ENCODE peak calls at places on chromosomes 6 and 20, in six cellular contexts. One of them, this sample, is unnamed.

GRCh38 chr20:25629816-25630499 is 6.1 kb upstream of the NANP start:
- DNase-seq in psoas muscle: no peak
- DNase-seq in pancreas: no peak
- DNase-seq in GM12878: no peak
- DNase-seq in endothelial cell: no peak
- DNase-seq in HFFc6: peak; percentile 60
- DNase-seq in this sample: no peak

GRCh38 chr20:1336699-1337387 is 7.9 kb upstream of the SDCBP2 start:
- DNase-seq in psoas muscle: peak; percentile 77
- DNase-seq in pancreas: peak; percentile 56
- DNase-seq in GM12878: no peak
- DNase-seq in endothelial cell: no peak
- DNase-seq in HFFc6: no peak
- DNase-seq in this sample: no peak

GRCh38 chr6:148885154-148885870 is 138.5 kb downstream of the UST start:
- DNase-seq in psoas muscle: no peak
- DNase-seq in pancreas: no peak
- DNase-seq in GM12878: no peak
- DNase-seq in endothelial cell: no peak
- DNase-seq in HFFc6: peak; percentile 65
- DNase-seq in this sample: no peak

GRCh38 chr20:62900692-62901584 is 25.4 kb downstream of the DIDO1 start:
- DNase-seq in psoas muscle: no peak
- DNase-seq in pancreas: peak; percentile 45
- DNase-seq in GM12878: no peak
- DNase-seq in endothelial cell: peak; percentile 43
- DNase-seq in HFFc6: no peak
- DNase-seq in this sample: peak; percentile 82

GRCh38 chr6:155314773-155315515 is 660 bp upstream of the TFB1M start:
- DNase-seq in psoas muscle: peak; percentile 59
- DNase-seq in pancreas: peak; percentile 65
- DNase-seq in GM12878: peak; percentile 85
- DNase-seq in endothelial cell: no peak
- DNase-seq in HFFc6: peak; percentile 92
- DNase-seq in this sample: peak; percentile 65

GRCh38 chr6:151765444-151765886 is 42.0 kb upstream of the ESR1 start:
- DNase-seq in psoas muscle: no peak
- DNase-seq in pancreas: peak; percentile 39
- DNase-seq in GM12878: no peak
- DNase-seq in endothelial cell: peak; percentile 68
- DNase-seq in HFFc6: peak; percentile 86
- DNase-seq in this sample: peak; percentile 45

GRCh38 chr20:39800548-39800947 is 838.4 kb downstream of the DHX35 start:
- DNase-seq in psoas muscle: peak; percentile 58
- DNase-seq in pancreas: no peak
- DNase-seq in GM12878: peak; percentile 26
- DNase-seq in endothelial cell: no peak
- DNase-seq in HFFc6: no peak
- DNase-seq in this sample: no peak

GRCh38 chr20:45861157-45862075 is 4.0 kb downstream of the ZSWIM3 start:
- DNase-seq in psoas muscle: no peak
- DNase-seq in pancreas: no peak
- DNase-seq in GM12878: no peak
- DNase-seq in endothelial cell: no peak
- DNase-seq in HFFc6: no peak
- DNase-seq in this sample: no peak

GRCh38 chr6:105911106-105911629 is 175.0 kb upstream of the PRDM1 start:
- DNase-seq in psoas muscle: no peak
- DNase-seq in pancreas: no peak
- DNase-seq in GM12878: no peak
- DNase-seq in endothelial cell: no peak
- DNase-seq in HFFc6: no peak
- DNase-seq in this sample: no peak

GRCh38 chr20:63703976-63704748 is 3.6 kb downstream of the ARFRP1 start:
- DNase-seq in psoas muscle: no peak
- DNase-seq in pancreas: no peak
- DNase-seq in GM12878: no peak
- DNase-seq in endothelial cell: no peak
- DNase-seq in HFFc6: no peak
- DNase-seq in this sample: no peak

GRCh38 chr20:47198254-47198671 is 158.2 kb downstream of the ZMYND8 start:
- DNase-seq in psoas muscle: no peak
- DNase-seq in pancreas: no peak
- DNase-seq in GM12878: peak; percentile 27
- DNase-seq in endothelial cell: no peak
- DNase-seq in HFFc6: peak; percentile 8
- DNase-seq in this sample: no peak

GRCh38 chr20:38208088-38208487 is 43.0 kb upstream of the TGM2 start:
- DNase-seq in psoas muscle: no peak
- DNase-seq in pancreas: no peak
- DNase-seq in GM12878: no peak
- DNase-seq in endothelial cell: no peak
- DNase-seq in HFFc6: no peak
- DNase-seq in this sample: no peak

GRCh38 chr20:52031206-52031573 is 160.4 kb downstream of the ZFP64 start:
- DNase-seq in psoas muscle: no peak
- DNase-seq in pancreas: no peak
- DNase-seq in GM12878: no peak
- DNase-seq in endothelial cell: no peak
- DNase-seq in HFFc6: peak; percentile 0
- DNase-seq in this sample: no peak

GRCh38 chr6:169964440-169965212 is 213.2 kb downstream of the ERMARD start:
- DNase-seq in psoas muscle: no peak
- DNase-seq in pancreas: no peak
- DNase-seq in GM12878: no peak
- DNase-seq in endothelial cell: no peak
- DNase-seq in HFFc6: no peak
- DNase-seq in this sample: no peak

GRCh38 chr6:12232339-12232738 is 57.8 kb upstream of the EDN1 start:
- DNase-seq in psoas muscle: no peak
- DNase-seq in pancreas: no peak
- DNase-seq in GM12878: peak; percentile 21
- DNase-seq in endothelial cell: no peak
- DNase-seq in HFFc6: peak; percentile 32
- DNase-seq in this sample: no peak

GRCh38 chr6:110728501-110728900 is 86.8 kb downstream of the CDK19 start:
- DNase-seq in psoas muscle: no peak
- DNase-seq in pancreas: no peak
- DNase-seq in GM12878: no peak
- DNase-seq in endothelial cell: no peak
- DNase-seq in HFFc6: no peak
- DNase-seq in this sample: no peak

GRCh38 chr20:14775778-14776177 is 438.4 kb upstream of the FLRT3 start:
- DNase-seq in psoas muscle: peak; percentile 25
- DNase-seq in pancreas: peak; percentile 27
- DNase-seq in GM12878: no peak
- DNase-seq in endothelial cell: no peak
- DNase-seq in HFFc6: no peak
- DNase-seq in this sample: peak; percentile 71

GRCh38 chr20:45044084-45044573 is 56.8 kb downstream of the KCNS1 start:
- DNase-seq in psoas muscle: no peak
- DNase-seq in pancreas: peak; percentile 40
- DNase-seq in GM12878: no peak
- DNase-seq in endothelial cell: peak; percentile 24
- DNase-seq in HFFc6: peak; percentile 78
- DNase-seq in this sample: peak; percentile 77

GRCh38 chr6:42091718-42092023 is 41.3 kb downstream of the TAF8 start:
- DNase-seq in psoas muscle: no peak
- DNase-seq in pancreas: no peak
- DNase-seq in GM12878: no peak
- DNase-seq in endothelial cell: no peak
- DNase-seq in HFFc6: no peak
- DNase-seq in this sample: peak; percentile 53

GRCh38 chr20:59783020-59784010 is 150.1 kb downstream of the SYCP2 start:
- DNase-seq in psoas muscle: peak; percentile 35
- DNase-seq in pancreas: peak; percentile 32
- DNase-seq in GM12878: no peak
- DNase-seq in endothelial cell: peak; percentile 82
- DNase-seq in HFFc6: no peak
- DNase-seq in this sample: peak; percentile 45

GRCh38 chr20:38579219-38579618 is 1.8 kb upstream of the ADIG start:
- DNase-seq in psoas muscle: no peak
- DNase-seq in pancreas: no peak
- DNase-seq in GM12878: no peak
- DNase-seq in endothelial cell: no peak
- DNase-seq in HFFc6: no peak
- DNase-seq in this sample: no peak

GRCh38 chr6:11900662-11901598 is 111.2 kb upstream of the HIVEP1 start:
- DNase-seq in psoas muscle: no peak
- DNase-seq in pancreas: no peak
- DNase-seq in GM12878: no peak
- DNase-seq in endothelial cell: no peak
- DNase-seq in HFFc6: no peak
- DNase-seq in this sample: no peak

DNA sequence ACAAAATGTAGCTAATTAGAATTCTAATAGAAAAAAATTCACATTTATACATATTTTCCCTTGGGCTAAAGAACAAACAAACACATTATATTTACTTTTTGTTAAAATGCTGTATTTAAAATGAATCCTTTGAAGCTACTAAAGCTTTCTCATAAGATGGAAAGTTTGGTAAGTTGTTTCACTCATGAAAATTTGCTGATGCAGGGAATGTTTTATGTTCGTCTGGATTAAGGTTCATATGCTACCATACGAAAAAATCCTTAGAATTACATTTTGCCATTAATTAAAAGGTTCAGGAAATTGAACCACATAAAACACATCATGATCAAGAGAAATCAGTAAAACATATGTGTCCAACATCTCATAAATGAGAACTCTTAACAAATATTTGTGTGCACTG is 62.2 kb downstream of the SMLR1 start:
- DNase-seq in psoas muscle: no peak
- DNase-seq in pancreas: no peak
- DNase-seq in GM12878: no peak
- DNase-seq in endothelial cell: no peak
- DNase-seq in HFFc6: no peak
- DNase-seq in this sample: no peak
- TF ChIP-seq CTCF in psoas muscle: no peak
- TF ChIP-seq CTCF in pancreas: no peak
- TF ChIP-seq CTCF in GM12878: no peak
- TF ChIP-seq CTCF in endothelial cell: no peak
- TF ChIP-seq CTCF in HFFc6: no peak
- TF ChIP-seq CTCF in this sample: no peak

GRCh38 chr20:33177866-33178265 is 9.9 kb downstream of the BPIFA2 start:
- DNase-seq in psoas muscle: no peak
- DNase-seq in pancreas: no peak
- DNase-seq in GM12878: no peak
- DNase-seq in endothelial cell: no peak
- DNase-seq in HFFc6: no peak
- DNase-seq in this sample: no peak

GRCh38 chr20:33183292-33183691 is 15.3 kb downstream of the BPIFA2 start:
- DNase-seq in psoas muscle: no peak
- DNase-seq in pancreas: no peak
- DNase-seq in GM12878: no peak
- DNase-seq in endothelial cell: no peak
- DNase-seq in HFFc6: no peak
- DNase-seq in this sample: no peak

GRCh38 chr20:33180169-33180568 is 12.2 kb downstream of the BPIFA2 start:
- DNase-seq in psoas muscle: no peak
- DNase-seq in pancreas: no peak
- DNase-seq in GM12878: no peak
- DNase-seq in endothelial cell: no peak
- DNase-seq in HFFc6: no peak
- DNase-seq in this sample: no peak

GRCh38 chr20:33178726-33179125 is 10.8 kb downstream of the BPIFA2 start:
- DNase-seq in psoas muscle: no peak
- DNase-seq in pancreas: no peak
- DNase-seq in GM12878: no peak
- DNase-seq in endothelial cell: no peak
- DNase-seq in HFFc6: no peak
- DNase-seq in this sample: peak; percentile 90

DNA sequence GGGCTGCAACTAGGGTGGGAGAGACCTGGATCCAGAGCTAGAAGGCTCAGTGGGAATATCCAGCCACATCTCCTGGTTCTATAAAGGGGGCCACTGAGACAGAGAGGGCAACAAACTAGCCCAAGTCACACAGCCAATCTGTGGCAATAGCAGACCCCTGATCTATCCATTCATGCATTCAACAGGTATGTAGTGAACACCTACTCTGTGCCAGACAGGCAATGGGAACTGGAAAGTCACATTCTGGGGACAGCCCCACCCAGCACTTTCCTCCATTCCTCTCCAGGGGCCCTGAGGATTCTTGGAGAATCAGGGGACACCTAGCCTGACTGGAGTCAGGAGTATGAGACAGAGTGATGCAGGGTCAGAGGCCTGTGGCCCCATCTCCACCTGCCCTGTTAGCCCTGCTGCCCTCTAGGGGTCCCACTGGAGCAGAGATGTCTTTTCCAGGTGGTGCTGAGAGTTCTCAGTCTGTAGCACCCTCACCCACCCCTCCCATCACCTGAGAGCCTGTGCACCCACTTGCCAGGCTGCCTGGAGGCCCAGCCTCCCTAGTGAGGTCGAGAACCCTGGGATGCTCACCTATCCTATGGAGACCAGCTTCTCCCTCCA is 13.6 kb downstream of the BPIFA2 start:
- DNase-seq in psoas muscle: no peak
- DNase-seq in pancreas: no peak
- DNase-seq in GM12878: no peak
- DNase-seq in endothelial cell: no peak
- DNase-seq in HFFc6: no peak
- DNase-seq in this sample: no peak
- TF ChIP-seq CTCF in psoas muscle: no peak
- TF ChIP-seq CTCF in pancreas: no peak
- TF ChIP-seq CTCF in GM12878: no peak
- TF ChIP-seq CTCF in endothelial cell: no peak
- TF ChIP-seq CTCF in HFFc6: peak; percentile 12
- TF ChIP-seq CTCF in this sample: no peak

GRCh38 chr6:34911822-34912221 is 22.8 kb downstream of the ANKS1A start:
- DNase-seq in psoas muscle: no peak
- DNase-seq in pancreas: no peak
- DNase-seq in GM12878: no peak
- DNase-seq in endothelial cell: no peak
- DNase-seq in HFFc6: no peak
- DNase-seq in this sample: no peak
- TF ChIP-seq CTCF in psoas muscle: no peak
- TF ChIP-seq CTCF in pancreas: no peak
- TF ChIP-seq CTCF in GM12878: no peak
- TF ChIP-seq CTCF in endothelial cell: no peak
- TF ChIP-seq CTCF in HFFc6: no peak
- TF ChIP-seq CTCF in this sample: no peak

GRCh38 chr6:19999319-20000191 is 162.4 kb downstream of the ID4 start:
- DNase-seq in psoas muscle: no peak
- DNase-seq in pancreas: no peak
- DNase-seq in GM12878: peak; percentile 25
- DNase-seq in endothelial cell: no peak
- DNase-seq in HFFc6: no peak
- DNase-seq in this sample: no peak

GRCh38 chr6:19997104-19997503 is 159.9 kb downstream of the ID4 start:
- DNase-seq in psoas muscle: no peak
- DNase-seq in pancreas: no peak
- DNase-seq in GM12878: no peak
- DNase-seq in endothelial cell: no peak
- DNase-seq in HFFc6: no peak
- DNase-seq in this sample: no peak

GRCh38 chr6:19994909-19995308 is 157.7 kb downstream of the ID4 start:
- DNase-seq in psoas muscle: no peak
- DNase-seq in pancreas: no peak
- DNase-seq in GM12878: no peak
- DNase-seq in endothelial cell: no peak
- DNase-seq in HFFc6: no peak
- DNase-seq in this sample: no peak

GRCh38 chr6:19991176-19991575 is 154.0 kb downstream of the ID4 start:
- DNase-seq in psoas muscle: no peak
- DNase-seq in pancreas: no peak
- DNase-seq in GM12878: no peak
- DNase-seq in endothelial cell: no peak
- DNase-seq in HFFc6: no peak
- DNase-seq in this sample: no peak

GRCh38 chr6:19995575-19996257 is 158.5 kb downstream of the ID4 start:
- DNase-seq in psoas muscle: no peak
- DNase-seq in pancreas: no peak
- DNase-seq in GM12878: no peak
- DNase-seq in endothelial cell: peak; percentile 11
- DNase-seq in HFFc6: no peak
- DNase-seq in this sample: no peak
- TF ChIP-seq CTCF in psoas muscle: no peak
- TF ChIP-seq CTCF in pancreas: no peak
- TF ChIP-seq CTCF in GM12878: no peak
- TF ChIP-seq CTCF in endothelial cell: no peak
- TF ChIP-seq CTCF in HFFc6: no peak
- TF ChIP-seq CTCF in this sample: no peak